ENCODE peak calls at places on chromosomes 3 and 15, in eight cellular contexts. One of them, this sample, is unnamed.

GRCh38 chr15:45642203-45642932 is 7.5 kb downstream of the SQOR start:
- DNase-seq in AG10803: peak
- DNase-seq in tibial nerve: no peak
- DNase-seq in fibroblast of mammary gland: peak
- DNase-seq in fibroblast of pulmonary artery: peak
- DNase-seq in body of pancreas: no peak
- DNase-seq in cardiac muscle cell: no peak
- DNase-seq in neural progenitor cell: no peak
- DNase-seq in this sample: no peak

GRCh38 chr3:114350271-114350670 is 56.4 kb downstream of the TIGIT start:
- DNase-seq in tibial nerve: no peak
- DNase-seq in body of pancreas: no peak
- DNase-seq in cardiac muscle cell: no peak
- DNase-seq in AG10803: no peak
- DNase-seq in neural progenitor cell: no peak
- DNase-seq in fibroblast of pulmonary artery: no peak
- DNase-seq in fibroblast of mammary gland: no peak
- DNase-seq in this sample: no peak

GRCh38 chr3:22269827-22270226 is 518.8 kb upstream of the ZNF385D start:
- DNase-seq in AG10803: peak
- DNase-seq in tibial nerve: no peak
- DNase-seq in body of pancreas: no peak
- DNase-seq in cardiac muscle cell: peak
- DNase-seq in neural progenitor cell: no peak
- DNase-seq in fibroblast of pulmonary artery: peak
- DNase-seq in fibroblast of mammary gland: peak
- DNase-seq in this sample: no peak

GRCh38 chr3:171770689-171771620 is 39.3 kb downstream of the PLD1 start:
- DNase-seq in tibial nerve: no peak
- DNase-seq in cardiac muscle cell: peak
- DNase-seq in fibroblast of pulmonary artery: peak
- DNase-seq in neural progenitor cell: no peak
- DNase-seq in fibroblast of mammary gland: peak
- DNase-seq in body of pancreas: peak
- DNase-seq in AG10803: peak
- DNase-seq in this sample: no peak

GRCh38 chr15:101242160-101242998 is 9.5 kb downstream of the CHSY1 start:
- DNase-seq in neural progenitor cell: no peak
- DNase-seq in tibial nerve: no peak
- DNase-seq in cardiac muscle cell: no peak
- DNase-seq in fibroblast of mammary gland: peak
- DNase-seq in fibroblast of pulmonary artery: peak
- DNase-seq in AG10803: peak
- DNase-seq in body of pancreas: peak
- DNase-seq in this sample: no peak

GRCh38 chr3:190677001-190677400 is 163.1 kb downstream of the IL1RAP start:
- DNase-seq in fibroblast of pulmonary artery: no peak
- DNase-seq in AG10803: no peak
- DNase-seq in cardiac muscle cell: no peak
- DNase-seq in neural progenitor cell: no peak
- DNase-seq in body of pancreas: no peak
- DNase-seq in tibial nerve: no peak
- DNase-seq in fibroblast of mammary gland: peak
- DNase-seq in this sample: no peak

GRCh38 chr15:78457101-78457500 is 19.1 kb downstream of the IREB2 start:
- DNase-seq in tibial nerve: no peak
- DNase-seq in AG10803: peak
- DNase-seq in neural progenitor cell: no peak
- DNase-seq in body of pancreas: peak
- DNase-seq in fibroblast of pulmonary artery: peak
- DNase-seq in fibroblast of mammary gland: peak
- DNase-seq in cardiac muscle cell: no peak
- DNase-seq in this sample: no peak

GRCh38 chr15:60619131-60619530 is 140.2 kb upstream of the ICE2 start:
- DNase-seq in fibroblast of mammary gland: no peak
- DNase-seq in tibial nerve: no peak
- DNase-seq in body of pancreas: no peak
- DNase-seq in cardiac muscle cell: no peak
- DNase-seq in neural progenitor cell: no peak
- DNase-seq in fibroblast of pulmonary artery: no peak
- DNase-seq in AG10803: no peak
- DNase-seq in this sample: no peak

GRCh38 chr15:74453925-74454763 is 6.8 kb downstream of the UBL7 start:
- DNase-seq in AG10803: no peak
- DNase-seq in cardiac muscle cell: no peak
- DNase-seq in body of pancreas: no peak
- DNase-seq in neural progenitor cell: no peak
- DNase-seq in fibroblast of mammary gland: no peak
- DNase-seq in fibroblast of pulmonary artery: peak
- DNase-seq in tibial nerve: no peak
- DNase-seq in this sample: no peak

GRCh38 chr15:74449066-74449465 is 11.9 kb downstream of the UBL7 start:
- DNase-seq in tibial nerve: no peak
- DNase-seq in neural progenitor cell: no peak
- DNase-seq in cardiac muscle cell: no peak
- DNase-seq in fibroblast of mammary gland: no peak
- DNase-seq in body of pancreas: no peak
- DNase-seq in AG10803: no peak
- DNase-seq in fibroblast of pulmonary artery: no peak
- DNase-seq in this sample: no peak

GRCh38 chr15:74449643-74450205 is 11.2 kb downstream of the UBL7 start:
- DNase-seq in AG10803: no peak
- DNase-seq in fibroblast of mammary gland: no peak
- DNase-seq in tibial nerve: no peak
- DNase-seq in neural progenitor cell: no peak
- DNase-seq in fibroblast of pulmonary artery: no peak
- DNase-seq in cardiac muscle cell: no peak
- DNase-seq in body of pancreas: no peak
- DNase-seq in this sample: no peak

GRCh38 chr15:74451861-74452835 is 8.8 kb downstream of the UBL7 start:
- DNase-seq in tibial nerve: no peak
- DNase-seq in fibroblast of pulmonary artery: no peak
- DNase-seq in AG10803: no peak
- DNase-seq in fibroblast of mammary gland: peak
- DNase-seq in body of pancreas: no peak
- DNase-seq in neural progenitor cell: peak
- DNase-seq in cardiac muscle cell: no peak
- DNase-seq in this sample: no peak

GRCh38 chr15:74451322-74451721 is 9.6 kb downstream of the UBL7 start:
- DNase-seq in body of pancreas: no peak
- DNase-seq in tibial nerve: no peak
- DNase-seq in neural progenitor cell: no peak
- DNase-seq in fibroblast of pulmonary artery: no peak
- DNase-seq in cardiac muscle cell: no peak
- DNase-seq in AG10803: no peak
- DNase-seq in fibroblast of mammary gland: no peak
- DNase-seq in this sample: no peak
- H3K4me3 ChIP-seq in body of pancreas: no peak
- H3K4me3 ChIP-seq in tibial nerve: no peak
- H3K4me3 ChIP-seq in neural progenitor cell: no peak
- H3K4me3 ChIP-seq in fibroblast of pulmonary artery: no peak
- H3K4me3 ChIP-seq in cardiac muscle cell: no peak
- H3K4me3 ChIP-seq in AG10803: no peak
- H3K4me3 ChIP-seq in fibroblast of mammary gland: no peak
- H3K4me3 ChIP-seq in this sample: no peak

GRCh38 chr15:74129411-74130088 is 836 bp upstream of the ISLR2 start:
- DNase-seq in neural progenitor cell: peak
- DNase-seq in tibial nerve: no peak
- DNase-seq in fibroblast of pulmonary artery: no peak
- DNase-seq in AG10803: no peak
- DNase-seq in fibroblast of mammary gland: no peak
- DNase-seq in body of pancreas: no peak
- DNase-seq in cardiac muscle cell: no peak
- DNase-seq in this sample: no peak
- H3K4me3 ChIP-seq in neural progenitor cell: peak
- H3K4me3 ChIP-seq in tibial nerve: peak
- H3K4me3 ChIP-seq in fibroblast of pulmonary artery: no peak
- H3K4me3 ChIP-seq in AG10803: peak
- H3K4me3 ChIP-seq in fibroblast of mammary gland: no peak
- H3K4me3 ChIP-seq in body of pancreas: no peak
- H3K4me3 ChIP-seq in cardiac muscle cell: no peak
- H3K4me3 ChIP-seq in this sample: no peak

DNA sequence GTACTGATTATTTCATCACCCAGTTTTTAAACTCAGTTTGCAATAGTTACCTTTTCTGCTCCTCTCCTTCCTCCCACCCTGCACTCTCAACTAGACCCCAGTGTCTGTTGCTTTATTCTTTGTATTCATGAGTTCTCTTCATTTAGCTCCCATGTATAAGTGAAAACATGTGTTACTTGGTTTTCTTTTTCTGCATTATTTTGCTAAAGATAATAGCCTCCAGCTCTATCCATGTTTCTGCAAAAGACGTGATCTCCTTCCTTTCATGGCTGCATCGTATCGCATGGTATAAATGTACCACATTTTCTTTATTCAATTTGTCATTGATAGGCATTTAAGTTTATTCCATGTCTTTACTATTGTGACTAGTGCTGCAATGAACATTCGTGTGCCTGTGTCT is 79.0 kb downstream of the NAALADL2 start:
- DNase-seq in body of pancreas: no peak
- DNase-seq in neural progenitor cell: no peak
- DNase-seq in cardiac muscle cell: no peak
- DNase-seq in AG10803: no peak
- DNase-seq in tibial nerve: no peak
- DNase-seq in fibroblast of mammary gland: no peak
- DNase-seq in fibroblast of pulmonary artery: no peak
- DNase-seq in this sample: no peak
- H3K4me3 ChIP-seq in body of pancreas: no peak
- H3K4me3 ChIP-seq in neural progenitor cell: no peak
- H3K4me3 ChIP-seq in cardiac muscle cell: no peak
- H3K4me3 ChIP-seq in AG10803: no peak
- H3K4me3 ChIP-seq in tibial nerve: no peak
- H3K4me3 ChIP-seq in fibroblast of mammary gland: no peak
- H3K4me3 ChIP-seq in fibroblast of pulmonary artery: no peak
- H3K4me3 ChIP-seq in this sample: no peak

GRCh38 chr3:120437559-120437958 is 13.2 kb downstream of the FSTL1 start:
- DNase-seq in cardiac muscle cell: no peak
- DNase-seq in body of pancreas: no peak
- DNase-seq in fibroblast of mammary gland: no peak
- DNase-seq in AG10803: no peak
- DNase-seq in fibroblast of pulmonary artery: no peak
- DNase-seq in neural progenitor cell: no peak
- DNase-seq in tibial nerve: no peak
- DNase-seq in this sample: no peak

GRCh38 chr3:120440001-120440703 is 10.6 kb downstream of the FSTL1 start:
- DNase-seq in fibroblast of mammary gland: no peak
- DNase-seq in neural progenitor cell: no peak
- DNase-seq in body of pancreas: no peak
- DNase-seq in AG10803: peak
- DNase-seq in cardiac muscle cell: no peak
- DNase-seq in fibroblast of pulmonary artery: no peak
- DNase-seq in tibial nerve: no peak
- DNase-seq in this sample: no peak

GRCh38 chr3:120438971-120439370 is 11.8 kb downstream of the FSTL1 start:
- DNase-seq in body of pancreas: peak
- DNase-seq in neural progenitor cell: peak
- DNase-seq in fibroblast of pulmonary artery: peak
- DNase-seq in cardiac muscle cell: no peak
- DNase-seq in AG10803: peak
- DNase-seq in fibroblast of mammary gland: peak
- DNase-seq in tibial nerve: no peak
- DNase-seq in this sample: no peak

GRCh38 chr3:120436523-120437050 is 14.2 kb downstream of the FSTL1 start:
- DNase-seq in fibroblast of mammary gland: no peak
- DNase-seq in fibroblast of pulmonary artery: no peak
- DNase-seq in cardiac muscle cell: no peak
- DNase-seq in tibial nerve: no peak
- DNase-seq in neural progenitor cell: no peak
- DNase-seq in AG10803: no peak
- DNase-seq in body of pancreas: no peak
- DNase-seq in this sample: no peak

DNA sequence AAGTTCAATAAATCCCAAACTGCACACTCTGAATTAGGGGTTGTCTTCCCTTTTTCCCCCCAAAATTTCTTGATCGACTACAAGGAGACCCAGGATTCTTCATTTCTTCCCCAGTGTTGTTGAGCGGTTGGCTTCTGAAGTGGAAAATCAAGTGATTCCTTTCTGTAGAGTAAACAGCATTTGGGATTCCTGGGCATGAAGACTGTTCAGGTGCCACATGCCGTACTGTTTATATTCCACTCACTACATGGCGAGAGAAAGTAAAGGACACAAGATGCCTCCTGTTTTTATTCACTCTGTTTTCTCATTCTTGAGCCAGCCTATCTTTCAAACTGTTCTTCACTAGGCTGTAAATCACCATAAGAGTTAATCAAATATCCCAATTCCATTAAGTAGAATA is 12.6 kb downstream of the FSTL1 start:
- DNase-seq in tibial nerve: no peak
- DNase-seq in cardiac muscle cell: no peak
- DNase-seq in fibroblast of mammary gland: no peak
- DNase-seq in AG10803: no peak
- DNase-seq in fibroblast of pulmonary artery: no peak
- DNase-seq in neural progenitor cell: no peak
- DNase-seq in body of pancreas: no peak
- DNase-seq in this sample: no peak
- H3K4me3 ChIP-seq in tibial nerve: no peak
- H3K4me3 ChIP-seq in cardiac muscle cell: no peak
- H3K4me3 ChIP-seq in fibroblast of mammary gland: no peak
- H3K4me3 ChIP-seq in AG10803: no peak
- H3K4me3 ChIP-seq in fibroblast of pulmonary artery: no peak
- H3K4me3 ChIP-seq in neural progenitor cell: no peak
- H3K4me3 ChIP-seq in body of pancreas: no peak
- H3K4me3 ChIP-seq in this sample: no peak

GRCh38 chr3:147393261-147393964 is 12.9 kb downstream of the ZIC4 start:
- DNase-seq in neural progenitor cell: peak
- DNase-seq in cardiac muscle cell: peak
- DNase-seq in fibroblast of pulmonary artery: no peak
- DNase-seq in tibial nerve: no peak
- DNase-seq in AG10803: peak
- DNase-seq in fibroblast of mammary gland: no peak
- DNase-seq in body of pancreas: no peak
- DNase-seq in this sample: no peak
- H3K4me3 ChIP-seq in neural progenitor cell: peak
- H3K4me3 ChIP-seq in cardiac muscle cell: peak
- H3K4me3 ChIP-seq in fibroblast of pulmonary artery: peak
- H3K4me3 ChIP-seq in tibial nerve: peak
- H3K4me3 ChIP-seq in AG10803: peak
- H3K4me3 ChIP-seq in fibroblast of mammary gland: peak
- H3K4me3 ChIP-seq in body of pancreas: no peak
- H3K4me3 ChIP-seq in this sample: no peak

DNA sequence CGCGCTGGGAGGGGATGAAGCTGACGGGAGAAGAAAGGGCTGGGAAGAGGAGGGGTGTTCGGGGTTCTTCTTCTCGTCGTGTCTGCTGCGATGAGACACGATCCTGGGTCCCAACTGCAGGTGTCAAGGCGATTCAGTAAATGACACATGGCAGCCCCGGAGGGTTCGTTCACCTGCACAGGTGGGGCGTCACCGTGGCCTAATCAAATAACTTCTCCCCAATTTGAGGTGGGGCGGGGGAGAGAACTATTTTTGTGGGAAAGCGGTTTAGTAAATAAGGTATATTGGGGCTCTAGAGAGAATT is 561 bp upstream of the FAM81A start:
- DNase-seq in tibial nerve: no peak
- DNase-seq in body of pancreas: no peak
- DNase-seq in fibroblast of pulmonary artery: no peak
- DNase-seq in neural progenitor cell: no peak
- DNase-seq in AG10803: no peak
- DNase-seq in fibroblast of mammary gland: no peak
- DNase-seq in cardiac muscle cell: peak
- DNase-seq in this sample: no peak
- H3K4me3 ChIP-seq in tibial nerve: peak
- H3K4me3 ChIP-seq in body of pancreas: no peak
- H3K4me3 ChIP-seq in fibroblast of pulmonary artery: peak
- H3K4me3 ChIP-seq in neural progenitor cell: peak
- H3K4me3 ChIP-seq in AG10803: peak
- H3K4me3 ChIP-seq in fibroblast of mammary gland: peak
- H3K4me3 ChIP-seq in cardiac muscle cell: peak
- H3K4me3 ChIP-seq in this sample: peak